ENCODE peak calls at places on chromosomes 16 and 17, in four cellular contexts. T is GM12878, L is endothelial cell of umbilical vein, W is K562. S is an unnamed sample.

GRCh38 chr17:80060629-80061028 is 24.2 kb downstream of the CCDC40 start:
- DNase-seq in T (no peak), L (no peak), W (no peak), S (no peak)

GRCh38 chr16:7321661-7322060 is 11.0 kb upstream of the RBFOX1 start:
- DNase-seq in T (no peak), L (no peak), W (no peak), S (no peak)

GRCh38 chr17:72370819-72371218 is 250.0 kb downstream of the SOX9 start:
- DNase-seq in T (no peak), L (no peak), W (peak), S (peak)

GRCh38 chr17:2274414-2274813 is 29.2 kb downstream of the SMG6 start:
- DNase-seq in T (no peak), L (no peak), W (no peak), S (no peak)

GRCh38 chr16:63890072-63890471 is 1231.8 kb downstream of the CDH11 start:
- DNase-seq in T (no peak), L (peak), W (no peak), S (peak)

GRCh38 chr16:89123001-89123830 is 29.6 kb downstream of the ACSF3 start:
- DNase-seq in T (no peak), L (no peak), W (no peak), S (no peak)

GRCh38 chr16:12470311-12471229 is 333.1 kb downstream of the CPPED1 start:
- DNase-seq in T (no peak), L (peak), W (no peak), S (peak)

GRCh38 chr17:34616148-34616547 is 36.8 kb downstream of the TMEM132E start:
- DNase-seq in T (no peak), L (no peak), W (no peak), S (no peak)

GRCh38 chr16:89658221-89658879 is 714 bp downstream of the SPATA33 start:
- DNase-seq in T (no peak), L (no peak), W (peak), S (no peak)

GRCh38 chr17:17206149-17206912 is at the start of gene PLD6:
- DNase-seq in T (peak), L (peak), W (peak), S (peak)

GRCh38 chr16:68564367-68564985 is 25.4 kb downstream of the ZFP90 start:
- DNase-seq in T (no peak), L (no peak), W (no peak), S (peak)

GRCh38 chr16:85463228-85463611 is 149.9 kb upstream of the GSE1 start:
- DNase-seq in T (no peak), L (no peak), W (peak), S (no peak)
- TF ChIP-seq FOS in T (no peak), L (no peak), W (no peak), S (no peak)

DNA sequence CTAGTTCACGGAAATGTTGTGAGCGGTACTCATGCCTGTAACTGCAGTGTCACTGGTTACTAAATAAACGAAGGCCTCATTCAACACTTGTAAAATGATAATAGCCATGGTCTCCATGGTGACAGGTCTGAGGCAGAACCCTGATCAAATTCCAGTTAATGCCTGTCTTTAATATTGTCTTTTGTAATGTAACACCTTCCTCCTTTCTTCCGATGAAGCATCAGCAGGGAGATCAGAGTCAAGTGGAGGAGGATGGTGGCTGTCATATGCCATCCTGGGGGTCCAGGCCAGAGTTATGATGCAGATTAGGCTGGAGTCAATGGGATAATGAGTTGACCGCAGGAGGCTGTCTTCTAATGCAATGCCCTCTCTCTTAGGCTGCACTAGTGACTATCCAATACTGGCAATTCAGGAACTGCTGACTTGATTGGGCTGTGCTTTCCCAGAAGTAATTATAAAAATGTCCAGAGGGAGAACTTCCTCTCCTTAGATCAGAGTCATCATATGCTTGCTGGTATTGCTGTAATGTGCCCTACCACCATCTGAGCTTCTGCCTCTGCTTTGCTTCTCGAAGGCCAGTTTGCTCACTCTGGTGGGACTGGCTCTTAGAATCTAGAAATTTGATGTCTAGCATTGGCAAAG is 419.1 kb downstream of the CA10 start:
- DNase-seq in T (no peak), L (no peak), W (no peak), S (no peak)
- TF ChIP-seq FOS in T (no peak), L (no peak), W (no peak), S (no peak)

DNA sequence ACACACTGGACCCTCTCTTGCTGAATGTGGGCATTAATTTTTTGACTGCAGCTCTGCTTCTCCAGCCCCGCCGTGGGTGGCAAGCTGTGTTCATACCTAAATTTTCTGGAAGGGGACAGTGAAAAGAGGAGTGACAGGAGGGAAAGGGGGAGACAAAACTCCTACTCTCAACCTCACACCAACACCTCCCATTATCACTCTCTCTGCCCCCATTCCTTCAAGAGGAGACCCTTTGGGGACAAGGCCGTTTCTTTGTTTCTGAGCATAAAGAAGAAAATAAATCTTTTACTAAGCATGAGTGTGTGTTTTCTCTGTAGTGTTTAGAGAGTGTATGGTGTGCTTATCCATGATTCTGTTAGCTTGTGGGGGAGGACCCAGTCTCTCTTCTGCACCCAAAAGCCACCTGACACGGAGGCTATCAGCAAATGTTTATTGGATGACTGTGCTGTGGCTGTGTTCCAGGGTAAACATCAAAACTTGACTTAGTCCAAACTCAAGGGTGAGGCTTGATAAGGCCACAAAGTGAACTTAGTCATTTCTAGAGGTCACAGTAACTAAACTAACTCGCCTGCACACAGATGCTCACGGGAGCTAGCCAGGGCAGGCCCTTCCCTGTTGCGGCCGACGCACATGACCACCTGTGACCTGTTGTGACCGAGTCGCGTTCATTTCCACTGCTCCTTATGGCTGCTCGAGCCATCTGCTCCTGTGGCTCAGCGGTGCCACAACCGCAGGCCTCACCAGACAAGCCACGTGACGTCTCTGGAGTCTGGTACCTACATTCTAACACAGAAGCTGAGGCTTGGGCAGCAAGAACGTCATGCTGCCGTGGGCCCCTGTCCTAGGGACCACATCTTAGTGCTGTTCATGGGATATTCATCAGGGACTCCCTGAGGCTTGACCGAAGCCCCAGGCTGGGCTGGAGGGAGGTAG is 9.8 kb upstream of the MED11 start:
- DNase-seq in T (no peak), L (peak), W (peak), S (peak)
- TF ChIP-seq FOS in T (no peak), L (peak), W (no peak), S (peak)

GRCh38 chr17:4711671-4712111 is 1.3 kb downstream of the ARRB2 start:
- DNase-seq in T (no peak), L (no peak), W (no peak), S (no peak)

GRCh38 chr17:4706121-4706520 is 2.2 kb upstream of the PELP1 start:
- DNase-seq in T (no peak), L (no peak), W (no peak), S (peak)

GRCh38 chr17:4709794-4710692 is at the start of gene ARRB2:
- DNase-seq in T (peak), L (peak), W (peak), S (peak)

GRCh38 chr17:4710693-4711634 is 532 bp downstream of the ARRB2 start:
- DNase-seq in T (no peak), L (no peak), W (peak), S (no peak)

GRCh38 chr17:4708436-4708835 is 2.0 kb upstream of the ARRB2 start:
- DNase-seq in T (no peak), L (no peak), W (no peak), S (no peak)
- TF ChIP-seq FOS in T (no peak), L (no peak), W (no peak), S (no peak)

GRCh38 chr16:77434365-77435239 is at the start of gene ADAMTS18:
- DNase-seq in T (no peak), L (peak), W (no peak), S (no peak)
- TF ChIP-seq FOS in T (no peak), L (no peak), W (no peak), S (no peak)

S was measured in IMR-90.